ENCODE peak calls at places on chromosomes 5 and 9, in eight cellular contexts. Y is amygdala; G is RWPE1; O is tibial artery; W is activated naive CD8-positive, alpha-beta T cell treated with anti-CD3 and anti-CD28 coated beads for 36 hours; I is Peyer's patch; S is activated T-helper 1 cell treated with Interleukin-2 at 50 U/mL for 16 hours; E is EL. T is an unnamed sample.

GRCh38 chr9:96418920-96419690 is 935 bp upstream of the ZNF367 start:
- DNase-seq in Y (peak), O (peak), G (peak), W (peak), I (peak), S (peak), E (peak), T (no peak)

GRCh38 chr5:112737088-112737471 is 605 bp upstream of the APC start:
- DNase-seq in E (peak), I (no peak), O (no peak), W (no peak), Y (no peak), S (no peak), G (no peak), T (no peak)

GRCh38 chr9:77585335-77585786 is 62.8 kb downstream of the GNA14 start:
- DNase-seq in W (no peak), G (no peak), Y (no peak), O (no peak), E (no peak), S (no peak), I (no peak), T (no peak)

GRCh38 chr9:78368236-78368635 is 71.3 kb downstream of the PSAT1 start:
- DNase-seq in W (no peak), Y (no peak), S (no peak), E (peak), O (no peak), I (no peak), G (no peak), T (no peak)

GRCh38 chr9:69809304-69809863 is 11.2 kb upstream of the CFAP95 start:
- DNase-seq in S (no peak), W (peak), G (no peak), O (no peak), I (no peak), E (peak), Y (no peak), T (no peak)

GRCh38 chr9:71446081-71446480 is 322.2 kb downstream of the CEMIP2 start:
- DNase-seq in W (no peak), G (no peak), Y (no peak), E (no peak), S (no peak), I (no peak), O (no peak), T (no peak)

GRCh38 chr5:108003178-108003577 is 332.4 kb upstream of the EFNA5 start:
- DNase-seq in E (peak), G (peak), S (no peak), W (peak), Y (no peak), O (no peak), I (no peak), T (no peak)

GRCh38 chr5:78776637-78777036 is 128.1 kb upstream of the LHFPL2 start:
- DNase-seq in Y (no peak), G (no peak), S (no peak), E (peak), I (no peak), O (no peak), W (no peak), T (no peak)

GRCh38 chr5:3684118-3684517 is 88.5 kb downstream of the IRX1 start:
- DNase-seq in W (no peak), I (no peak), S (no peak), Y (no peak), E (no peak), O (no peak), G (no peak), T (no peak)